ENCODE peak calls at places on chromosomes 12 and 14, in seven cellular contexts. One of them, this sample, is unnamed.

GRCh38 chr14:100824156-100824555 is 1.8 kb upstream of the MEG3 start:
- DNase-seq in OCI-M1: no peak
- DNase-seq in EL: peak
- DNase-seq in ACHN: no peak
- DNase-seq in hypothalamus: peak
- DNase-seq in Peyer's patch: no peak
- DNase-seq in tibial artery: peak
- DNase-seq in this sample: no peak

GRCh38 chr14:36556811-36557433 is 25.5 kb downstream of the NKX2-8 start:
- DNase-seq in OCI-M1: peak
- DNase-seq in EL: peak
- DNase-seq in ACHN: peak
- DNase-seq in hypothalamus: no peak
- DNase-seq in Peyer's patch: no peak
- DNase-seq in tibial artery: no peak
- DNase-seq in this sample: no peak

GRCh38 chr12:125861299-125862281 is 796.4 kb downstream of the AACS start:
- DNase-seq in OCI-M1: no peak
- DNase-seq in EL: no peak
- DNase-seq in ACHN: no peak
- DNase-seq in hypothalamus: peak
- DNase-seq in Peyer's patch: no peak
- DNase-seq in tibial artery: no peak
- DNase-seq in this sample: peak

GRCh38 chr12:12527820-12528296 is 34.8 kb downstream of the DUSP16 start:
- DNase-seq in OCI-M1: no peak
- DNase-seq in EL: no peak
- DNase-seq in ACHN: no peak
- DNase-seq in hypothalamus: no peak
- DNase-seq in Peyer's patch: no peak
- DNase-seq in tibial artery: no peak
- DNase-seq in this sample: no peak

GRCh38 chr14:20820063-20820904 is 17.6 kb upstream of the RNASE1 start:
- DNase-seq in OCI-M1: peak
- DNase-seq in EL: no peak
- DNase-seq in ACHN: no peak
- DNase-seq in hypothalamus: no peak
- DNase-seq in Peyer's patch: no peak
- DNase-seq in tibial artery: no peak
- DNase-seq in this sample: no peak

GRCh38 chr12:84276215-84276614 is 636.4 kb downstream of the SLC6A15 start:
- DNase-seq in OCI-M1: no peak
- DNase-seq in EL: no peak
- DNase-seq in ACHN: no peak
- DNase-seq in hypothalamus: no peak
- DNase-seq in Peyer's patch: no peak
- DNase-seq in tibial artery: no peak
- DNase-seq in this sample: no peak

GRCh38 chr12:7642876-7643309 is 22.8 kb downstream of the APOBEC1 start:
- DNase-seq in OCI-M1: peak
- DNase-seq in EL: peak
- DNase-seq in ACHN: peak
- DNase-seq in hypothalamus: no peak
- DNase-seq in Peyer's patch: no peak
- DNase-seq in tibial artery: no peak
- DNase-seq in this sample: no peak

GRCh38 chr14:54686219-54686870 is 119.4 kb downstream of the SAMD4A start:
- DNase-seq in OCI-M1: no peak
- DNase-seq in EL: peak
- DNase-seq in ACHN: no peak
- DNase-seq in hypothalamus: peak
- DNase-seq in Peyer's patch: no peak
- DNase-seq in tibial artery: peak
- DNase-seq in this sample: no peak

GRCh38 chr12:5694759-5695409 is 250.2 kb downstream of the ANO2 start:
- DNase-seq in OCI-M1: no peak
- DNase-seq in EL: peak
- DNase-seq in ACHN: no peak
- DNase-seq in hypothalamus: no peak
- DNase-seq in Peyer's patch: no peak
- DNase-seq in tibial artery: no peak
- DNase-seq in this sample: no peak

GRCh38 chr14:53701108-53701875 is 255.3 kb downstream of the BMP4 start:
- DNase-seq in OCI-M1: no peak
- DNase-seq in EL: no peak
- DNase-seq in ACHN: no peak
- DNase-seq in hypothalamus: no peak
- DNase-seq in Peyer's patch: no peak
- DNase-seq in tibial artery: no peak
- DNase-seq in this sample: no peak

GRCh38 chr12:107900588-107900987 is 126.1 kb downstream of the ASCL4 start:
- DNase-seq in OCI-M1: no peak
- DNase-seq in EL: no peak
- DNase-seq in ACHN: no peak
- DNase-seq in hypothalamus: no peak
- DNase-seq in Peyer's patch: no peak
- DNase-seq in tibial artery: no peak
- DNase-seq in this sample: no peak

GRCh38 chr12:62834406-62834805 is 100.5 kb downstream of the PPM1H start:
- DNase-seq in OCI-M1: no peak
- DNase-seq in EL: no peak
- DNase-seq in ACHN: peak
- DNase-seq in hypothalamus: no peak
- DNase-seq in Peyer's patch: no peak
- DNase-seq in tibial artery: no peak
- DNase-seq in this sample: no peak

GRCh38 chr14:32430326-32430725 is 101.2 kb downstream of the AKAP6 start:
- DNase-seq in OCI-M1: peak
- DNase-seq in EL: peak
- DNase-seq in ACHN: no peak
- DNase-seq in hypothalamus: no peak
- DNase-seq in Peyer's patch: no peak
- DNase-seq in tibial artery: no peak
- DNase-seq in this sample: no peak

GRCh38 chr12:115506822-115507629 is 770.5 kb downstream of the MED13L start:
- DNase-seq in OCI-M1: no peak
- DNase-seq in EL: no peak
- DNase-seq in ACHN: no peak
- DNase-seq in hypothalamus: no peak
- DNase-seq in Peyer's patch: no peak
- DNase-seq in tibial artery: no peak
- DNase-seq in this sample: no peak

GRCh38 chr12:100127766-100128508 is 14.7 kb downstream of the BLTP3B start:
- DNase-seq in OCI-M1: peak
- DNase-seq in EL: peak
- DNase-seq in ACHN: no peak
- DNase-seq in hypothalamus: no peak
- DNase-seq in Peyer's patch: no peak
- DNase-seq in tibial artery: no peak
- DNase-seq in this sample: no peak

GRCh38 chr14:54329082-54329695 is 67.6 kb upstream of the CDKN3 start:
- DNase-seq in OCI-M1: peak
- DNase-seq in EL: peak
- DNase-seq in ACHN: peak
- DNase-seq in hypothalamus: peak
- DNase-seq in Peyer's patch: no peak
- DNase-seq in tibial artery: peak
- DNase-seq in this sample: peak

GRCh38 chr14:68634874-68635601 is 157.8 kb downstream of the ZFP36L1 start:
- DNase-seq in OCI-M1: no peak
- DNase-seq in EL: no peak
- DNase-seq in ACHN: no peak
- DNase-seq in hypothalamus: no peak
- DNase-seq in Peyer's patch: peak
- DNase-seq in tibial artery: no peak
- DNase-seq in this sample: no peak

GRCh38 chr14:47919334-47919846 is 244.0 kb upstream of the MDGA2 start:
- DNase-seq in OCI-M1: no peak
- DNase-seq in EL: no peak
- DNase-seq in ACHN: no peak
- DNase-seq in hypothalamus: no peak
- DNase-seq in Peyer's patch: no peak
- DNase-seq in tibial artery: no peak
- DNase-seq in this sample: no peak

GRCh38 chr12:12506541-12506940 is 56.1 kb downstream of the DUSP16 start:
- DNase-seq in OCI-M1: no peak
- DNase-seq in EL: peak
- DNase-seq in ACHN: no peak
- DNase-seq in hypothalamus: no peak
- DNase-seq in Peyer's patch: no peak
- DNase-seq in tibial artery: no peak
- DNase-seq in this sample: no peak

GRCh38 chr12:30823140-30823669 is 68.5 kb upstream of the CAPRIN2 start:
- DNase-seq in OCI-M1: peak
- DNase-seq in EL: no peak
- DNase-seq in ACHN: no peak
- DNase-seq in hypothalamus: peak
- DNase-seq in Peyer's patch: peak
- DNase-seq in tibial artery: no peak
- DNase-seq in this sample: peak

GRCh38 chr12:93302331-93303229 is 75.1 kb upstream of the NUDT4 start:
- DNase-seq in OCI-M1: peak
- DNase-seq in EL: peak
- DNase-seq in ACHN: peak
- DNase-seq in hypothalamus: no peak
- DNase-seq in Peyer's patch: no peak
- DNase-seq in tibial artery: peak
- DNase-seq in this sample: no peak

GRCh38 chr12:127145929-127146789 is 1120.8 kb upstream of the TMEM132C start:
- DNase-seq in OCI-M1: no peak
- DNase-seq in EL: peak
- DNase-seq in ACHN: peak
- DNase-seq in hypothalamus: peak
- DNase-seq in Peyer's patch: peak
- DNase-seq in tibial artery: no peak
- DNase-seq in this sample: peak

GRCh38 chr12:38904932-38905479 is 385 bp downstream of the CPNE8 start:
- DNase-seq in OCI-M1: peak
- DNase-seq in EL: peak
- DNase-seq in ACHN: peak
- DNase-seq in hypothalamus: peak
- DNase-seq in Peyer's patch: peak
- DNase-seq in tibial artery: peak
- DNase-seq in this sample: peak

GRCh38 chr14:68692916-68693771 is 99.7 kb downstream of the ZFP36L1 start:
- DNase-seq in OCI-M1: no peak
- DNase-seq in EL: peak
- DNase-seq in ACHN: no peak
- DNase-seq in hypothalamus: no peak
- DNase-seq in Peyer's patch: no peak
- DNase-seq in tibial artery: peak
- DNase-seq in this sample: no peak

GRCh38 chr12:9829990-9830389 is 2.7 kb downstream of the KLRF1 start:
- DNase-seq in OCI-M1: no peak
- DNase-seq in EL: no peak
- DNase-seq in ACHN: no peak
- DNase-seq in hypothalamus: no peak
- DNase-seq in Peyer's patch: no peak
- DNase-seq in tibial artery: no peak
- DNase-seq in this sample: no peak